ENCODE peak calls at places on chromosomes 6 and 20, in nine cellular contexts. One of them, this sample, is unnamed. For H3K9me3, the result is how much of the 10 kb centered on the place peaks cover.

GRCh38 chr6:43368517-43369160 is 808 bp downstream of the ZNF318 start:
- DNase-seq in heart right ventricle: peak
- DNase-seq in Peyer's patch: no peak
- DNase-seq in uterus: peak
- DNase-seq in ovary: peak
- DNase-seq in H9: peak
- DNase-seq in adrenal gland: peak
- DNase-seq in MM.1S: peak
- DNase-seq in HCT116: no peak
- DNase-seq in this sample: no peak

GRCh38 chr6:16956371-16956770 is 145.5 kb upstream of the STMND1 start:
- DNase-seq in heart right ventricle: no peak
- DNase-seq in Peyer's patch: no peak
- DNase-seq in uterus: no peak
- DNase-seq in ovary: no peak
- DNase-seq in H9: no peak
- DNase-seq in adrenal gland: no peak
- DNase-seq in MM.1S: no peak
- DNase-seq in HCT116: no peak
- DNase-seq in this sample: no peak

GRCh38 chr6:124676033-124676432 is 286.2 kb upstream of the RNF217 start:
- DNase-seq in heart right ventricle: no peak
- DNase-seq in Peyer's patch: no peak
- DNase-seq in uterus: no peak
- DNase-seq in ovary: no peak
- DNase-seq in H9: no peak
- DNase-seq in adrenal gland: no peak
- DNase-seq in MM.1S: no peak
- DNase-seq in HCT116: no peak
- DNase-seq in this sample: no peak

GRCh38 chr6:31794294-31794865 is 1.2 kb downstream of the VARS1 start:
- DNase-seq in heart right ventricle: no peak
- DNase-seq in Peyer's patch: no peak
- DNase-seq in uterus: no peak
- DNase-seq in ovary: no peak
- DNase-seq in H9: no peak
- DNase-seq in adrenal gland: no peak
- DNase-seq in MM.1S: peak
- DNase-seq in HCT116: no peak
- DNase-seq in this sample: no peak

GRCh38 chr6:37060195-37060559 is 54.7 kb downstream of the FGD2 start:
- DNase-seq in heart right ventricle: no peak
- DNase-seq in Peyer's patch: no peak
- DNase-seq in uterus: no peak
- DNase-seq in ovary: no peak
- DNase-seq in H9: no peak
- DNase-seq in adrenal gland: no peak
- DNase-seq in MM.1S: no peak
- DNase-seq in HCT116: no peak
- DNase-seq in this sample: no peak

GRCh38 chr6:152952866-152953509 is 29.9 kb downstream of the FBXO5 start:
- DNase-seq in heart right ventricle: no peak
- DNase-seq in Peyer's patch: no peak
- DNase-seq in uterus: no peak
- DNase-seq in ovary: no peak
- DNase-seq in H9: no peak
- DNase-seq in adrenal gland: no peak
- DNase-seq in MM.1S: peak
- DNase-seq in HCT116: peak
- DNase-seq in this sample: no peak

GRCh38 chr6:144379356-144379755 is 94.2 kb downstream of the UTRN start:
- DNase-seq in heart right ventricle: no peak
- DNase-seq in Peyer's patch: no peak
- DNase-seq in uterus: no peak
- DNase-seq in ovary: no peak
- DNase-seq in H9: no peak
- DNase-seq in adrenal gland: no peak
- DNase-seq in MM.1S: no peak
- DNase-seq in HCT116: no peak
- DNase-seq in this sample: no peak

GRCh38 chr6:116884530-116884929 is 7.5 kb downstream of the RFX6 start:
- DNase-seq in heart right ventricle: no peak
- DNase-seq in Peyer's patch: no peak
- DNase-seq in uterus: no peak
- DNase-seq in ovary: no peak
- DNase-seq in H9: no peak
- DNase-seq in adrenal gland: no peak
- DNase-seq in MM.1S: no peak
- DNase-seq in HCT116: no peak
- DNase-seq in this sample: no peak

GRCh38 chr6:19024737-19025136 is 637.6 kb downstream of the RNF144B start:
- DNase-seq in heart right ventricle: no peak
- DNase-seq in Peyer's patch: no peak
- DNase-seq in uterus: no peak
- DNase-seq in ovary: no peak
- DNase-seq in H9: peak
- DNase-seq in adrenal gland: no peak
- DNase-seq in MM.1S: no peak
- DNase-seq in HCT116: peak
- DNase-seq in this sample: no peak

GRCh38 chr20:11178946-11179654 is 505.3 kb upstream of the JAG1 start:
- DNase-seq in heart right ventricle: no peak
- DNase-seq in Peyer's patch: no peak
- DNase-seq in uterus: no peak
- DNase-seq in ovary: no peak
- DNase-seq in H9: no peak
- DNase-seq in adrenal gland: no peak
- DNase-seq in MM.1S: no peak
- DNase-seq in HCT116: peak
- DNase-seq in this sample: no peak

GRCh38 chr20:13430346-13431002 is 208.3 kb downstream of the TASP1 start:
- DNase-seq in heart right ventricle: no peak
- DNase-seq in Peyer's patch: no peak
- DNase-seq in uterus: no peak
- DNase-seq in ovary: no peak
- DNase-seq in H9: no peak
- DNase-seq in adrenal gland: no peak
- DNase-seq in MM.1S: no peak
- DNase-seq in HCT116: peak
- DNase-seq in this sample: no peak

GRCh38 chr6:107187630-107188029 is 72.3 kb upstream of the BEND3 start:
- DNase-seq in heart right ventricle: no peak
- DNase-seq in Peyer's patch: no peak
- DNase-seq in uterus: no peak
- DNase-seq in ovary: no peak
- DNase-seq in H9: no peak
- DNase-seq in adrenal gland: no peak
- DNase-seq in MM.1S: no peak
- DNase-seq in HCT116: no peak
- DNase-seq in this sample: no peak

GRCh38 chr6:5728726-5729434 is 277.8 kb downstream of the NRN1 start:
- DNase-seq in heart right ventricle: no peak
- DNase-seq in Peyer's patch: no peak
- DNase-seq in uterus: no peak
- DNase-seq in ovary: no peak
- DNase-seq in H9: no peak
- DNase-seq in adrenal gland: no peak
- DNase-seq in MM.1S: no peak
- DNase-seq in HCT116: no peak
- DNase-seq in this sample: no peak

GRCh38 chr20:34571753-34572152 is 13.2 kb downstream of the MAP1LC3A start:
- DNase-seq in heart right ventricle: no peak
- DNase-seq in Peyer's patch: peak
- DNase-seq in uterus: no peak
- DNase-seq in ovary: peak
- DNase-seq in H9: no peak
- DNase-seq in adrenal gland: no peak
- DNase-seq in MM.1S: no peak
- DNase-seq in HCT116: no peak
- DNase-seq in this sample: no peak

GRCh38 chr6:160071805-160072687 is 49.6 kb upstream of the SLC22A1 start:
- DNase-seq in heart right ventricle: no peak
- DNase-seq in Peyer's patch: no peak
- DNase-seq in uterus: no peak
- DNase-seq in ovary: no peak
- DNase-seq in H9: no peak
- DNase-seq in adrenal gland: no peak
- DNase-seq in MM.1S: no peak
- DNase-seq in HCT116: no peak
- DNase-seq in this sample: no peak

GRCh38 chr20:13449868-13450441 is 188.8 kb downstream of the TASP1 start:
- DNase-seq in heart right ventricle: no peak
- DNase-seq in Peyer's patch: no peak
- DNase-seq in uterus: no peak
- DNase-seq in ovary: no peak
- DNase-seq in H9: no peak
- DNase-seq in adrenal gland: no peak
- DNase-seq in MM.1S: no peak
- DNase-seq in HCT116: no peak
- DNase-seq in this sample: no peak

GRCh38 chr20:51446230-51446629 is 96.3 kb downstream of the NFATC2 start:
- DNase-seq in heart right ventricle: no peak
- DNase-seq in Peyer's patch: no peak
- DNase-seq in uterus: no peak
- DNase-seq in ovary: no peak
- DNase-seq in H9: no peak
- DNase-seq in adrenal gland: no peak
- DNase-seq in MM.1S: no peak
- DNase-seq in HCT116: no peak
- DNase-seq in this sample: no peak

DNA sequence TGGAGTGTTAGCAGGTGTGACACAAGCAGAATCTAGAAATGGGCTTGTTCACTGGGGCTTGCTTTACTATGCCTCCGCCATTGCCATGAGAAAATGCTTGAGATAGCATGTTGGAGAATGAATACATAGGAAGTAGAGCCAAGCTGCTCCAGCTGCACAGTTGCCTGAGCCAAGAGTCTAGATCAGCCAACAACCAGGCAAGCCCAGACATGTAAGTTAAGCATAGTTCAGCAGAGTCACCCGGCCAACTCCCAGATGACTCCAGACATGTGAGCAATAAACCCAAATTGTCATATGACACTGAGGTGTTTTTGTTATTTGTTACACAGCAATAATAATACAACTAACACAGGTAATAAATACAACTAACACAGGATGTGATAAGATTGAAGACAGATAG is 167.9 kb downstream of the HAO1 start:
- DNase-seq in heart right ventricle: no peak
- DNase-seq in Peyer's patch: no peak
- DNase-seq in uterus: no peak
- DNase-seq in ovary: no peak
- DNase-seq in H9: no peak
- DNase-seq in adrenal gland: no peak
- DNase-seq in MM.1S: no peak
- DNase-seq in HCT116: no peak
- DNase-seq in this sample: no peak
- H3K9me3 ChIP-seq in heart right ventricle: under half
- H3K9me3 ChIP-seq in Peyer's patch: under half
- H3K9me3 ChIP-seq in uterus: under half
- H3K9me3 ChIP-seq in ovary: under half
- H3K9me3 ChIP-seq in H9: under half
- H3K9me3 ChIP-seq in adrenal gland: under half
- H3K9me3 ChIP-seq in MM.1S: under half
- H3K9me3 ChIP-seq in HCT116: under half
- H3K9me3 ChIP-seq in this sample: under half

GRCh38 chr6:67812125-67812524 is 823.0 kb upstream of the ADGRB3 start:
- DNase-seq in heart right ventricle: no peak
- DNase-seq in Peyer's patch: no peak
- DNase-seq in uterus: no peak
- DNase-seq in ovary: no peak
- DNase-seq in H9: no peak
- DNase-seq in adrenal gland: no peak
- DNase-seq in MM.1S: no peak
- DNase-seq in HCT116: no peak
- DNase-seq in this sample: no peak
- H3K9me3 ChIP-seq in heart right ventricle: half or more
- H3K9me3 ChIP-seq in Peyer's patch: under half
- H3K9me3 ChIP-seq in uterus: under half
- H3K9me3 ChIP-seq in ovary: under half
- H3K9me3 ChIP-seq in H9: under half
- H3K9me3 ChIP-seq in adrenal gland: under half
- H3K9me3 ChIP-seq in MM.1S: under half
- H3K9me3 ChIP-seq in HCT116: under half
- H3K9me3 ChIP-seq in this sample: under half

DNA sequence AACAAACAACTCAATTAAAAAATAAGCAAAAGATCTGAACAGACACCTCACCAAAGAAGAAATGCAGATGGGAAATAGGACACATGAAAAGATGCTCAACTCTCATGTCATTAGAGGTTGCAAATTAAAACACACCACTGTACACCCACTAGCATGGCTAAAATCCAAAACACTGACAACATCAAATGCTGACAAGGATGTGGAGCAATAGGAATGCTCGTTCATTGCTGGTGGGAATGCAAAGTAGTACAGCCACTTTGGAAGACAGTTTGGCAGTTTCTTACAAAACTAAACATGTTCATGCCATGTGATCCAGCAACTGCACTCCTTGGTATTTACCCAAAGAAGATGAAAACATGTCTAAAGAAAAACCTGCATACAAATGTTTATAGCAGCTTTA is 47.2 kb downstream of the CDK19 start:
- DNase-seq in heart right ventricle: no peak
- DNase-seq in Peyer's patch: no peak
- DNase-seq in uterus: no peak
- DNase-seq in ovary: no peak
- DNase-seq in H9: no peak
- DNase-seq in adrenal gland: no peak
- DNase-seq in MM.1S: no peak
- DNase-seq in HCT116: no peak
- DNase-seq in this sample: no peak
- H3K9me3 ChIP-seq in heart right ventricle: under half
- H3K9me3 ChIP-seq in Peyer's patch: under half
- H3K9me3 ChIP-seq in uterus: under half
- H3K9me3 ChIP-seq in ovary: under half
- H3K9me3 ChIP-seq in H9: under half
- H3K9me3 ChIP-seq in adrenal gland: under half
- H3K9me3 ChIP-seq in MM.1S: under half
- H3K9me3 ChIP-seq in HCT116: under half
- H3K9me3 ChIP-seq in this sample: under half

GRCh38 chr6:44951253-44951656 is 376.9 kb upstream of the RUNX2 start:
- DNase-seq in heart right ventricle: no peak
- DNase-seq in Peyer's patch: no peak
- DNase-seq in uterus: no peak
- DNase-seq in ovary: no peak
- DNase-seq in H9: no peak
- DNase-seq in adrenal gland: no peak
- DNase-seq in MM.1S: no peak
- DNase-seq in HCT116: no peak
- DNase-seq in this sample: no peak

GRCh38 chr6:44954281-44954680 is 373.8 kb upstream of the RUNX2 start:
- DNase-seq in heart right ventricle: no peak
- DNase-seq in Peyer's patch: no peak
- DNase-seq in uterus: no peak
- DNase-seq in ovary: no peak
- DNase-seq in H9: no peak
- DNase-seq in adrenal gland: no peak
- DNase-seq in MM.1S: no peak
- DNase-seq in HCT116: no peak
- DNase-seq in this sample: no peak

GRCh38 chr6:44955145-44955544 is 373.0 kb upstream of the RUNX2 start:
- DNase-seq in heart right ventricle: no peak
- DNase-seq in Peyer's patch: no peak
- DNase-seq in uterus: no peak
- DNase-seq in ovary: no peak
- DNase-seq in H9: peak
- DNase-seq in adrenal gland: no peak
- DNase-seq in MM.1S: no peak
- DNase-seq in HCT116: no peak
- DNase-seq in this sample: no peak

GRCh38 chr6:44949595-44950201 is 378.4 kb upstream of the RUNX2 start:
- DNase-seq in heart right ventricle: no peak
- DNase-seq in Peyer's patch: no peak
- DNase-seq in uterus: no peak
- DNase-seq in ovary: no peak
- DNase-seq in H9: no peak
- DNase-seq in adrenal gland: no peak
- DNase-seq in MM.1S: no peak
- DNase-seq in HCT116: no peak
- DNase-seq in this sample: no peak
- H3K9me3 ChIP-seq in heart right ventricle: under half
- H3K9me3 ChIP-seq in Peyer's patch: under half
- H3K9me3 ChIP-seq in uterus: under half
- H3K9me3 ChIP-seq in ovary: under half
- H3K9me3 ChIP-seq in H9: under half
- H3K9me3 ChIP-seq in adrenal gland: under half
- H3K9me3 ChIP-seq in MM.1S: under half
- H3K9me3 ChIP-seq in HCT116: under half
- H3K9me3 ChIP-seq in this sample: under half

This sample was measured in T-helper 17 cell.